ENCODE peak calls at places on chromosomes 12 and 14, in five cellular contexts. K is nucleus accumbens; L is choroid plexus epithelial cell; T is stimulated activated CD8-positive, alpha-beta memory T cell treated with anti-CD3 and anti-CD28 coated beads, Interleukin-15, amount 100 ng/mL, for 1 hour; B is heart left ventricle. J is an unnamed sample.

GRCh38 chr12:75892779-75893408 is 138.7 kb downstream of the PHLDA1 start:
- DNase-seq in B (no peak), K (no peak), T (no peak), L (peak; percentile 84), J (no peak)

GRCh38 chr14:28294834-28295440 is 471.6 kb upstream of the FOXG1 start:
- DNase-seq in B (no peak), T (no peak), K (no peak), L (peak; percentile 87), J (no peak)

GRCh38 chr12:14836336-14837210 is 6.8 kb downstream of the ART4 start:
- DNase-seq in T (no peak), B (no peak), K (no peak), L (peak; percentile 89), J (no peak)

GRCh38 chr14:24095196-24096068 is 1.3 kb downstream of the PCK2 start:
- DNase-seq in L (peak; percentile 38), B (peak; percentile 68), K (no peak), T (no peak), J (peak; percentile 27)

GRCh38 chr12:50842637-50843493 is at the start of gene TMPRSS12:
- DNase-seq in T (no peak), B (no peak), L (peak; percentile 48), K (no peak), J (no peak)

GRCh38 chr12:123141615-123142517 is 9.0 kb downstream of the PITPNM2 start:
- DNase-seq in B (peak; percentile 87), L (peak; percentile 85), T (no peak), K (no peak), J (no peak)

GRCh38 chr12:119772431-119772830 is 104.5 kb downstream of the PRKAB1 start:
- DNase-seq in K (no peak), L (no peak), B (no peak), T (no peak), J (no peak)

GRCh38 chr12:8904665-8905064 is 9.6 kb upstream of the PHC1 start:
- DNase-seq in L (no peak), B (no peak), K (no peak), T (no peak), J (no peak)

GRCh38 chr12:2856901-2857495 is at the start of gene TEX52:
- DNase-seq in T (no peak), B (no peak), K (no peak), L (no peak), J (no peak)

GRCh38 chr12:127912266-127912665 is 354.7 kb upstream of the TMEM132C start:
- DNase-seq in K (no peak), T (no peak), B (no peak), L (no peak), J (no peak)

GRCh38 chr12:6295187-6295811 is 15.2 kb upstream of the PLEKHG6 start:
- DNase-seq in B (peak; percentile 53), K (no peak), L (peak; percentile 85), T (no peak), J (no peak)

GRCh38 chr14:22524784-22525161 is 64.3 kb downstream of the DAD1 start:
- DNase-seq in K (no peak), T (no peak), B (no peak), L (no peak), J (no peak)

GRCh38 chr14:51211149-51211548 is 28.9 kb upstream of the TMX1 start:
- DNase-seq in L (peak; percentile 80), T (no peak), B (no peak), K (no peak), J (no peak)